ENCODE peak calls at places on chromosomes 3 and 15, in seven cellular contexts. O is PC-9, C is endothelial cell of umbilical vein, Y is SK-N-SH, T is fibroblast of lung, X is GM23338, U is GM23248. S is an unnamed sample. For H3K4me1, H4K20me1 and H3K79me2, the result is how much of the 10 kb centered on the place peaks cover.

GRCh38 chr3:132386259-132386658 is 31.0 kb upstream of the DNAJC13 start:
- DNase-seq in O (no peak), C (no peak), Y (no peak), T (no peak), X (no peak), U (no peak), S (no peak)

GRCh38 chr3:169661567-169662214 is 1.8 kb downstream of the MECOM start:
- DNase-seq in O (peak), C (peak), Y (peak), T (peak), X (peak), U (peak), S (peak)

GRCh38 chr3:177053107-177053506 is 144.2 kb downstream of the TBL1XR1 start:
- DNase-seq in O (no peak), C (no peak), Y (no peak), T (no peak), X (no peak), U (no peak), S (no peak)

GRCh38 chr3:73422556-73422955 is 202.2 kb downstream of the PDZRN3 start:
- DNase-seq in O (no peak), C (no peak), Y (no peak), T (peak), X (no peak), U (no peak), S (no peak)

GRCh38 chr3:184005981-184006507 is 11.6 kb downstream of the ABCC5 start:
- DNase-seq in O (peak), C (peak), Y (no peak), T (peak), X (peak), U (peak), S (peak)

GRCh38 chr3:23402728-23403505 is 199.8 kb downstream of the UBE2E2 start:
- DNase-seq in O (no peak), C (no peak), Y (no peak), T (no peak), X (no peak), U (no peak), S (no peak)

GRCh38 chr3:195352895-195353488 is 82.0 kb upstream of the XXYLT1 start:
- DNase-seq in O (peak), C (no peak), Y (no peak), T (peak), X (peak), U (peak), S (peak)

GRCh38 chr3:129413687-129414506 is 14.5 kb downstream of the EFCAB12 start:
- DNase-seq in O (no peak), C (peak), Y (no peak), T (peak), X (no peak), U (peak), S (peak)

GRCh38 chr15:66845266-66845785 is 143.3 kb downstream of the SMAD6 start:
- DNase-seq in O (no peak), C (no peak), Y (no peak), T (no peak), X (no peak), U (no peak), S (no peak)

GRCh38 chr3:147267431-147267830 is 138.9 kb downstream of the ZIC4 start:
- DNase-seq in O (no peak), C (no peak), Y (no peak), T (peak), X (no peak), U (peak), S (no peak)

GRCh38 chr3:193948459-193948858 is 187.5 kb upstream of the HES1 start:
- DNase-seq in O (no peak), C (no peak), Y (no peak), T (no peak), X (no peak), U (no peak), S (no peak)

GRCh38 chr15:79091204-79091867 is 756 bp upstream of the RASGRF1 start:
- DNase-seq in O (no peak), C (no peak), Y (peak), T (no peak), X (peak), U (peak), S (peak)

GRCh38 chr15:61137139-61137792 is 91.8 kb downstream of the RORA start:
- DNase-seq in O (no peak), C (no peak), Y (peak), T (no peak), X (no peak), U (no peak), S (no peak)

GRCh38 chr3:124832782-124833709 is 54.1 kb downstream of the ITGB5 start:
- DNase-seq in O (no peak), C (peak), Y (no peak), T (peak), X (no peak), U (peak), S (no peak)

GRCh38 chr3:124829819-124830554 is 57.2 kb downstream of the ITGB5 start:
- DNase-seq in O (no peak), C (no peak), Y (no peak), T (no peak), X (no peak), U (peak), S (no peak)

GRCh38 chr3:124833710-124834332 is 53.3 kb downstream of the ITGB5 start:
- DNase-seq in O (no peak), C (no peak), Y (no peak), T (no peak), X (no peak), U (no peak), S (peak)

GRCh38 chr3:124829175-124829818 is 57.9 kb downstream of the ITGB5 start:
- DNase-seq in O (no peak), C (no peak), Y (no peak), T (no peak), X (no peak), U (peak), S (no peak)

GRCh38 chr3:124831631-124832184 is 55.5 kb downstream of the ITGB5 start:
- DNase-seq in O (no peak), C (no peak), Y (no peak), T (no peak), X (no peak), U (no peak), S (no peak)
- H3K4me1 ChIP-seq in O (half or more), C (under half), Y (half or more), T (under half), X (half or more), U (half or more), S (under half)

GRCh38 chr15:101242999-101243336 is 8.9 kb downstream of the CHSY1 start:
- DNase-seq in O (no peak), C (peak), Y (no peak), T (no peak), X (no peak), U (no peak), S (no peak)
- H4K20me1 ChIP-seq in O (under half), C (under half), Y (half or more), T (under half), X (half or more), U (under half), S (half or more)

GRCh38 chr15:77371850-77372249 is 48.1 kb downstream of the PEAK1 start:
- DNase-seq in O (no peak), C (no peak), Y (no peak), T (no peak), X (no peak), U (no peak), S (no peak)
- H3K79me2 ChIP-seq in O (under half), C (half or more), Y (half or more), T (half or more), X (under half), U (half or more), S (half or more)

DNA sequence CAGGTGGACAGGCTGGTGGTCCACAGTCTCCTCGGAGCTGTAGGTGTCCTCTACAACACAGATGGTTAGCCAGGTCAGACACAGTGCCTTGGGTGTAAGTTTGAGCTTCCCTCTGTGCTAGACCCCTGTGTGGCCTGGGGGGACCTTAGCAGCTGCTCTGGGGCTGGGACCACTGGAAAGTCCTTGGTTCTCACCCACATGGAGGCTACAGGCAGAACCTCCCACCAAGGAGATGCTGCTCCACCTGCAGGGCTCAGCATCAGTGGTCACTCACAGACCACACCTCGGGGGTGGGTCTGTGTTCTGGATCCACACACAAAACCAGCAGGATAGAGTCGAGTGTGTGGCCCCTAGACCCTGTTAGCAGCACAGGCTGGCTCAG is 8.4 kb downstream of the RASL12 start:
- DNase-seq in O (no peak), C (no peak), Y (peak), T (no peak), X (no peak), U (no peak), S (no peak)
- H3K4me1 ChIP-seq in O (under half), C (under half), Y (under half), T (under half), X (under half), U (under half), S (under half)

GRCh38 chr3:71372911-71373637 is 210.5 kb downstream of the FOXP1 start:
- DNase-seq in O (no peak), C (no peak), Y (no peak), T (no peak), X (no peak), U (no peak), S (no peak)
- H4K20me1 ChIP-seq in O (under half), C (under half), Y (under half), T (under half), X (under half), U (under half), S (under half)

DNA sequence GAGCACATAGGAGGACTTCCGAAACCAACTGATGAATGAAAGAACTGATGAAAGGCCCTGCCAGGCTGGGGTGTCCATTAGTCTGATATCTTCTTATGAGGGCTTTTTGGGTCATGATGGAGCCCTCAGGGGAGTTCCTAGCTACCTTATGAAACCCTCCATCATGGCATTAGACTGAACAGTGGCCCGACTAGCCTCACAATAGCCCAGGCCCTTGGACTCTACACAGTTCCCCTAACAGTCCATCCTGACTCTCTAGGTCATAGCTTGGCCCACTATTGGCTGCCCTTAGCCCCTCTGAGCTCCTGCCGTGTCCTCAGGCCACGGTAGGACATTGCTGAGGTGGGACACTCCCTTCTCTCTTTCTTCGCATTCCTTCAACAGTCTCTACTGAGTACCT is 365.9 kb downstream of the CACNA2D3 start:
- DNase-seq in O (no peak), C (no peak), Y (no peak), T (no peak), X (no peak), U (no peak), S (no peak)
- H3K79me2 ChIP-seq in O (under half), C (under half), Y (under half), T (under half), X (under half), U (under half), S (under half)

DNA sequence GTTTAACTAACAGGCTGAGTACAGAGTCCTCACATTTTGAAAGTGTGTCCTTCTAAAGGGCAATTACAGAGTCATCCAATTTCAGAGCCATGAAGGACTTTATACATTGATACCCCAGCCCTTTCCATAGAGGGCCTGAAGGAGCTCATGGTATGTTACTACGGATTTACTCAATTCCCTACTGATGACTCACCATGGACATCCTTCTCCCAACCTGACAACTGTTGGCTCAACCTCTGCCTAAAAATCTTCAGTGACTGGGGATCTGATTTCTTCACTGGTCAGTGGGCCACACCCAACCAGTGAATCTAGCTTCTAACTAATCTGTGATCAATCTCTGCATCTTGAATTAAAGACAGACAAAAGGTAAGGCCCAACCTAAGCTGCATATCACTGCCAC is 963.4 kb upstream of the CFAP20DC start:
- DNase-seq in O (no peak), C (no peak), Y (no peak), T (peak), X (no peak), U (peak), S (no peak)
- H3K4me1 ChIP-seq in O (under half), C (under half), Y (under half), T (under half), X (under half), U (under half), S (under half)

DNA sequence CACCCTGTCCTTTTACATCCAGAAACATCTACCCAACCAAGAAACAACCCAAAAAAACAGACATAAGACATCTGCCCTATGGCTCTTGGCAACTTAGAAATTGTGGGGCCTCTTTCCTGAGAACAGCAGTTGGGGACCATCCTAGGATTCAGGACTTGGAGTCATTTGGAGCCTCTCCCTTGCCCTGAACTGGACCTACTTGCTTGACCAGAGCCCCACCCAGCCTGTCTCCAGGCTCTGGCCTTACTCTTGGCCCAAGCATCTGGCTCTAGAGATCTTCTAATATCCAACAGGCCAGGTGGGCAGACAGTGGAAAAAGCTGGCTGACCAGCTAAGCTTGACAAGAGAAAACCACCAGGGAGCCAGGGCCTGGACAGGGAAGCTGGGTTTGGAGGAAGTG is 99.1 kb upstream of the C2CD4B start:
- DNase-seq in O (no peak), C (no peak), Y (no peak), T (no peak), X (no peak), U (no peak), S (no peak)
- H4K20me1 ChIP-seq in O (under half), C (under half), Y (under half), T (under half), X (under half), U (under half), S (under half)

S was measured in hepatocyte.